ENCODE peak calls at places on chromosomes 11 and 22, in seven cellular contexts. F is upper lobe of right lung, V is Peyer's patch, W is SJSA1, X is HCT116, L is right atrium auricular region, O is esophagus squamous epithelium. B is an unnamed sample. For H3K9me3, the result is how much of the 10 kb centered on the place peaks cover.

GRCh38 chr11:35619030-35619753 is 932 bp downstream of the FJX1 start:
- DNase-seq in L (no peak), O (no peak), X (no peak), V (peak), F (peak), W (peak), B (no peak)

GRCh38 chr11:119094816-119095065 is 6.9 kb downstream of the DPAGT1 start:
- DNase-seq in F (peak), V (peak), L (peak), O (no peak), X (no peak), W (peak), B (no peak)

GRCh38 chr11:12631651-12632050 is 42.6 kb upstream of the TEAD1 start:
- DNase-seq in O (no peak), W (no peak), X (no peak), L (no peak), V (no peak), F (no peak), B (no peak)

GRCh38 chr22:21800552-21801303 is 65.1 kb upstream of the YPEL1 start:
- DNase-seq in O (no peak), F (no peak), L (peak), V (no peak), W (no peak), X (no peak), B (no peak)

GRCh38 chr22:22463855-22464540 is 44.5 kb downstream of the ZNF280B start:
- DNase-seq in F (no peak), V (peak), W (peak), X (peak), O (no peak), L (no peak), B (no peak)

GRCh38 chr11:77203901-77204755 is 76.1 kb downstream of the MYO7A start:
- DNase-seq in F (peak), W (peak), X (no peak), L (no peak), V (peak), O (no peak), B (no peak)

GRCh38 chr22:21449531-21450319 is 17.5 kb upstream of the TMEM191C start:
- DNase-seq in O (no peak), L (no peak), V (peak), X (no peak), W (peak), F (peak), B (no peak)

GRCh38 chr11:27161071-27161470 is 120.5 kb downstream of the BBOX1 start:
- DNase-seq in L (no peak), W (no peak), X (no peak), F (no peak), O (no peak), V (no peak), B (no peak)

GRCh38 chr11:66820921-66821320 is 22.3 kb upstream of the RCE1 start:
- DNase-seq in O (no peak), F (no peak), X (no peak), L (no peak), V (no peak), W (no peak), B (no peak)

GRCh38 chr11:35157814-35158213 is 18.8 kb downstream of the CD44 start:
- DNase-seq in W (no peak), F (no peak), X (no peak), V (no peak), O (no peak), L (no peak), B (no peak)

DNA sequence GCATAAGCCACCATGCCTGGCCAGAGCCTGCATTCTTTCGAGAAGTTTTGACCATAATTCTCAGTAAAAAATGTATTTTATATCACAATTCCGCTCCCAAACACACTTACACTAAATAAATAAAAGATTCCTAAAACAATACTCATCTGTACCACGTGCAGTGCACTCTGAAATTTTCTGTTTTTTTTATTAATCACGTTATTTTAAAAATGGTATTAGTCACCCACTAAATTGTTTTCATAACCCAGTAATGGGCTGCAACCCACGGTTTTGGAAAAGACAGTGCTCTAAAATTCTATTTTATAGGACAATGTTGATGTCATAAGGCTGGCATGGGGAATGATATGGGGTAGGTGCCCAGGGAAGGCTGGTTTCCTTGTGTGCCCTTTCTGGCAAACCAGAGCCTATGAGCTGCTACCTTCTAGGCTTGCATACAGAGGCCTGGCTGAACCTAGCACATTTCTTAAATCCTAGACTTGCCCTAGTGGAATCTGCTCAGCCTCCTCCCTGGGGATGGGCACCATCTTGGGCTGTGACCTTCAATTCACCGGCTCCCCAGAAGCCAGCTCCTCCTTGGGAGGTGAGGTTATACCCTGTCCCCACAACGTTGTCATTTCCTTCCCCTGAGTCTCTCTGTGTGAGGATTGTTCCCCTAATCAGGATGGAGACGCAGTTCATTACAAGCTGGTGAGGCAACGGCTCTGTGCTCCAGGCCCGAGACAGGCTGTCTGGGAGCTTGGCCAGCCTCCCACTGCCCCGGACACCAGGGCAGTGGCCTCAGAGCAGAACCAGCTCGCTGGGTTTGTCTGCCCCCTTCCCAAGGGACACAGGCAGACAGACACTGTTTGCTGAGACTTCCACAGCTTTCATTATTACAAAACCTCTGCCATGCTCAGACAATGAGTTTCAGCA is 116.5 kb upstream of the NAV2 start:
- DNase-seq in V (no peak), L (peak), W (peak), O (no peak), F (no peak), X (no peak), B (no peak)
- H3K27ac ChIP-seq in V (peak), L (peak), W (peak), O (peak), F (peak), X (no peak), B (no peak)

DNA sequence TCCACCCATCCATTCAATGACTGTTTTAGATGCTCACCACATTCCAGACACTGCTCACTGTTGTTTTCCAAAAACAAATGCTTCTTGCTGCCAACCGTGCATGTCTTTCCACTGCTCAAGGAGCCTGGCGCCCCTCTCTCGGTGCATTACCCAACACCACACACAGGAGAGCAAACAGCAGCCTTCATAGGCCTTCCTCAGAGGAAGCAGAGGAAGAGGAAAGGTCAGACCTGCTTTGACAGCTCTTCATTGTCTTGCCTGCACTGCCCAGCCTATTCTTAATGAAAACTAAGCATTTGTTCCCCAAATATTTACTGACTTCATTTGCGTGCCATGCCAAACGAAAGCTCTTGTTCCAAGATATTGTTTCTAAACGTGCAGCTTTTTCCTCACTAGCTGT is 1129.2 kb downstream of the TBC1D22A start:
- DNase-seq in F (no peak), O (no peak), W (no peak), L (no peak), X (no peak), V (no peak), B (no peak)
- H3K9me3 ChIP-seq in F (under half), O (under half), W (under half), L (under half), X (under half), V (under half), B (under half)

GRCh38 chr11:117998664-117999353 is 12.6 kb downstream of the IL10RA start:
- DNase-seq in W (no peak), V (no peak), O (no peak), F (no peak), X (no peak), L (no peak), B (no peak)

GRCh38 chr11:117999354-117999993 is 13.3 kb downstream of the IL10RA start:
- DNase-seq in W (no peak), X (no peak), L (no peak), V (no peak), F (no peak), O (no peak), B (no peak)

GRCh38 chr11:117997436-117998200 is 11.4 kb downstream of the IL10RA start:
- DNase-seq in L (no peak), O (no peak), V (peak), W (no peak), X (no peak), F (no peak), B (no peak)

GRCh38 chr11:118000067-118000849 is 14.1 kb downstream of the IL10RA start:
- DNase-seq in V (no peak), F (no peak), X (no peak), W (no peak), O (no peak), L (no peak), B (no peak)

DNA sequence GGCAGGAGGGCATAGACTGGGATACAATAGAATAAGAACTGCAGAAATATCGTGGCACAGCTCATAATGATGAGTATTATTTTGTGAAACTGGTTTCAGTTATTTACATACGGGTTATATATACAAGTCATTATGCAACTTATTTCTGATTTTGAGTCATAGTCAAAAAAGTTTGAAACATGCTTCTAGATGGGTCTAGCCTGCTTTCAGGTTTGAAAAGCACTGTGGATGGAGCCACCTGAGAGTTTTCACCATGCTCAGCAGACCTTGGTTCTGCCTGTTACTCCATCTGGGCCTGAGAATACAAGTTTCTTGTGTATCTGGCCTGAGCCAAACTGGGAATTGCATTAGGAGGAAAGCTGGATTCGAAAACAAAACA is 12.0 kb downstream of the IL10RA start:
- DNase-seq in L (no peak), V (no peak), W (no peak), F (no peak), X (no peak), O (no peak), B (no peak)
- H3K4me3 ChIP-seq in L (no peak), V (no peak), W (no peak), F (no peak), X (no peak), O (no peak), B (no peak)

DNA sequence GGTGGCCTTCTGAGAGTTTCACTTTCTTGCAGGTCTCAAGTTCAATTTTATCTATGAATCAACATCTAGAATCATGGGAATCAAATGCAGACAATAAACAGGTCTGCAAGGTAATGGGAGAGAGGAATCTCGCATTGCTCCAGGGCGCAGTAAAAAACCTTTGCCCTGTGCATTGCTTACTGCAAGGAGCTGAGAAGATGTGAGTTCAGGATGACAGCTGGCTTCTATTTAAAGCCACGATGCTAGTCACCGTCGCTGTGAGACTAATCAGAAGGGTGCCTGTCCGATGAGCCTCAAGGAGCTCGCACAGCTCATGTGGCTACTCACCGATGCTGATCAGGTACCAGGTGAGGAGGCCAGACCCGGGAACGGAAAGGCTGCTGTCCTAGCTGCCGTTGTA is 30.2 kb upstream of the APOA1 start:
- DNase-seq in V (peak), X (no peak), L (no peak), F (no peak), O (no peak), W (no peak), B (no peak)
- H3K27ac ChIP-seq in V (peak), X (no peak), L (no peak), F (no peak), O (no peak), W (no peak), B (no peak)

DNA sequence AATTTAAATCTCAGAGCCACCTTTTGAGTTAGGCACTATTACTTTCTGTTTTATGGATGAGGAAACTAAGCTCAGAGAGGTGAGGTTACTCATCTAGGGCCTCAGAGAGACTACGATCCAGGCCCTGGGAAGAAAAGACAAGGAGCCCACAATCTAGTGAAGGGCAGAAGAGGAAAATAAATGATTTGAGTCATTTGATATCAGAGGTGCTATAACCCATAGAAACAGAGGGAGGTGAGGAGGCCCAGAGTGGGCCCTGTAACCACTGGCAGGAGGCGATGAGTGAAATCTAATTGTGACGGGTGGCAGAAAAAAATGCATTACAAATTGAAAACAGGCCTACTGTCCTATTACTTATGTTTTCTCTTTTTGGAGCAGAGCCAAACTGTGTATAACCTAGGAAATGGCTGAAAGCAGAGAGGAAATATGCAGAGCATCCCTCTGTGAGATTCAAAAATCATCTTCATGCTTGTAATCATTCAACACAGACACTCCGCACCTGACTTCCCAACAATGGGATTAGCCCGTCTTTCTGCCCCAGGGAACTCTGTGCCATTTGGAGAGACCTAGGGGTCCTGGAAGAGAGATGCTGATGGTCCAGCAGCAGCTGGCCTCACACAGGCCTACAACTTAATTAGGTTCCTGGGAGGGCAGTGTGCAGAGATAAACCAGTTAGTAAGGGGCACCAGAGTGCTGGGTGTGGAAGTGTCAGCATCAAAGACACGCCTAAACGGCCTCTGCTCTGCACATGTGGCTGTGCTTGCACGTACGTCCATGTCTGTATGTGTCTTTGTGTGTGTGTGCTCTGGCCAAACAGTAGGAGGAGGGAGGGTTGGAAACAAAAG is 41.9 kb downstream of the MAP6 start:
- DNase-seq in V (no peak), O (no peak), L (no peak), W (no peak), X (no peak), F (no peak), B (no peak)
- H3K9me3 ChIP-seq in V (under half), O (under half), L (under half), W (under half), X (under half), F (under half), B (under half)

GRCh38 chr11:43578346-43579170 is 102.0 kb upstream of the HSD17B12 start:
- DNase-seq in W (no peak), X (no peak), L (no peak), F (no peak), O (no peak), V (no peak), B (no peak)

GRCh38 chr11:43575931-43576833 is 104.4 kb upstream of the HSD17B12 start:
- DNase-seq in X (no peak), F (no peak), L (no peak), O (no peak), W (peak), V (no peak), B (no peak)

GRCh38 chr11:43574949-43575915 is 105.3 kb upstream of the HSD17B12 start:
- DNase-seq in W (no peak), V (no peak), X (no peak), O (no peak), L (no peak), F (no peak), B (no peak)

GRCh38 chr11:43577566-43578264 is 102.8 kb upstream of the HSD17B12 start:
- DNase-seq in F (no peak), L (no peak), W (no peak), X (no peak), V (no peak), O (no peak), B (no peak)

GRCh38 chr11:43576834-43577521 is 103.6 kb upstream of the HSD17B12 start:
- DNase-seq in F (no peak), X (peak), W (peak), V (no peak), L (no peak), O (no peak), B (peak)
- H3K4me3 ChIP-seq in F (no peak), X (no peak), W (no peak), V (no peak), L (no peak), O (no peak), B (no peak)

GRCh38 chr11:65442952-65443351 is 20.4 kb downstream of the NEAT1 start:
- DNase-seq in V (no peak), W (no peak), X (no peak), L (peak), O (no peak), F (no peak), B (no peak)

GRCh38 chr11:65437436-65438227 is 15.0 kb downstream of the NEAT1 start:
- DNase-seq in W (no peak), V (peak), O (no peak), F (peak), X (no peak), L (peak), B (no peak)

GRCh38 chr11:65438257-65439151 is 15.9 kb downstream of the NEAT1 start:
- DNase-seq in L (no peak), W (no peak), O (no peak), V (no peak), X (no peak), F (no peak), B (no peak)

GRCh38 chr11:65439331-65440181 is 17.0 kb downstream of the NEAT1 start:
- DNase-seq in X (no peak), W (no peak), O (no peak), V (no peak), L (peak), F (no peak), B (no peak)

GRCh38 chr11:65440831-65441499 is 18.4 kb downstream of the NEAT1 start:
- DNase-seq in F (peak), V (no peak), X (no peak), W (no peak), L (peak), O (no peak), B (no peak)
- H3K27ac ChIP-seq in F (peak), V (no peak), X (peak), W (no peak), L (peak), O (peak), B (no peak)

B was measured in iPS DF 6.9.